ENCODE peak calls at places on chromosomes 4 and X, in five cellular contexts. O, H, C, L and I are unnamed samples.
A peak's percentile ranks its signal among the peaks of the same experiment; 100 is the strongest.

GRCh38 chr4:41080964-41081363 is 133.4 kb downstream of the APBB2 start:
- DNase-seq in O (no peak), C (no peak), H (no peak), L (no peak), I (no peak)

GRCh38 chr4:82561745-82562552 is at the start of gene TMEM150C:
- DNase-seq in H (no peak), C (peak; percentile 42), O (peak; percentile 78), L (peak; percentile 62), I (peak; percentile 25)

GRCh38 chrX:29295987-29296680 is 708.9 kb downstream of the IL1RAPL1 start:
- DNase-seq in C (no peak), L (no peak), O (no peak), H (no peak), I (no peak)

GRCh38 chrX:28787206-28787605 is 200.0 kb downstream of the IL1RAPL1 start:
- DNase-seq in L (no peak), C (no peak), O (no peak), H (no peak), I (no peak)

GRCh38 chrX:72714471-72714916 is 388 bp upstream of the PHKA1 start:
- DNase-seq in H (peak; percentile 10), L (peak; percentile 12), O (peak; percentile 85), C (peak; percentile 77), I (peak; percentile 64)

GRCh38 chrX:151084454-151084853 is 91.9 kb upstream of the GPR50 start:
- DNase-seq in H (no peak), L (no peak), O (no peak), C (no peak), I (no peak)

GRCh38 chr4:114435118-114435517 is 163.5 kb upstream of the UGT8 start:
- DNase-seq in O (no peak), L (no peak), H (no peak), C (no peak), I (no peak)

GRCh38 chr4:165986956-165987698 is 114.1 kb downstream of the TLL1 start:
- DNase-seq in O (peak; percentile 52), L (no peak), C (no peak), H (no peak), I (no peak)

GRCh38 chr4:118587946-118588345 is 97.2 kb upstream of the METTL14 start:
- DNase-seq in H (no peak), L (no peak), O (no peak), C (no peak), I (no peak)

GRCh38 chr4:139167774-139168444 is 9.1 kb downstream of the ELF2 start:
- DNase-seq in O (no peak), H (no peak), C (no peak), L (no peak), I (no peak)

GRCh38 chr4:145937021-145937861 is 1.4 kb downstream of the ZNF827 start:
- DNase-seq in O (peak; percentile 78), C (peak; percentile 65), L (peak; percentile 52), H (peak; percentile 55), I (peak; percentile 80)

GRCh38 chrX:49110417-49110816 is 13.1 kb downstream of the GPKOW start:
- DNase-seq in C (no peak), L (no peak), H (no peak), O (no peak), I (no peak)

GRCh38 chr4:848803-849477 is 23.0 kb upstream of the CPLX1 start:
- DNase-seq in H (no peak), O (no peak), L (no peak), C (peak; percentile 6), I (no peak)

GRCh38 chr4:173766231-173766630 is 236.2 kb upstream of the HAND2 start:
- DNase-seq in O (no peak), L (no peak), C (no peak), H (no peak), I (no peak)

GRCh38 chr4:17272154-17272553 is 239.7 kb downstream of the QDPR start:
- DNase-seq in O (no peak), L (no peak), H (no peak), C (no peak), I (no peak)

GRCh38 chrX:110734894-110735541 is 60.6 kb downstream of the CHRDL1 start:
- DNase-seq in L (no peak), O (peak; percentile 34), C (no peak), H (no peak), I (no peak)

GRCh38 chrX:84189125-84189524 is 1.1 kb upstream of the RPS6KA6 start:
- DNase-seq in C (no peak), H (no peak), O (peak; percentile 9), L (no peak), I (no peak)

GRCh38 chr4:82282875-82283274 is 90.9 kb downstream of the HNRNPD start:
- DNase-seq in L (no peak), H (no peak), O (no peak), C (no peak), I (no peak)

GRCh38 chr4:168723020-168723419 is 226.2 kb downstream of the PALLD start:
- DNase-seq in H (no peak), C (no peak), O (no peak), L (no peak), I (no peak)

GRCh38 chr4:109562457-109563237 is 2.6 kb downstream of the MCUB start:
- DNase-seq in O (peak; percentile 67), C (no peak), H (peak; percentile 57), L (no peak), I (no peak)

GRCh38 chrX:45472968-45473367 is 272.3 kb upstream of the DIPK2B start:
- DNase-seq in L (no peak), C (no peak), O (no peak), H (no peak), I (no peak)

GRCh38 chr4:42646013-42646784 is 10.7 kb downstream of the ATP8A1 start:
- DNase-seq in C (no peak), H (no peak), O (no peak), L (no peak), I (no peak)

GRCh38 chrX:134886201-134886600 is 104.6 kb upstream of the SMIM10 start:
- DNase-seq in O (peak; percentile 69), C (no peak), L (no peak), H (peak; percentile 12), I (no peak)

GRCh38 chr4:43103048-43103447 is 210.5 kb downstream of the GRXCR1 start:
- DNase-seq in C (no peak), H (no peak), O (no peak), L (no peak), I (no peak)

GRCh38 chr4:1539132-1539755 is 133.0 kb upstream of the NKX1-1 start:
- DNase-seq in C (peak; percentile 8), L (no peak), H (no peak), O (no peak), I (no peak)

GRCh38 chr4:86014599-86014998 is 345.3 kb downstream of the MAPK10 start:
- DNase-seq in H (no peak), L (no peak), O (no peak), C (no peak), I (no peak)

GRCh38 chr4:82780398-82781231 is 18.0 kb downstream of the SCD5 start:
- DNase-seq in O (peak; percentile 97), L (no peak), H (no peak), C (peak; percentile 80), I (peak; percentile 81)

GRCh38 chr4:69881173-69881773 is 21.3 kb upstream of the SULT1E1 start:
- DNase-seq in H (peak; percentile 18), C (peak; percentile 12), L (no peak), O (peak; percentile 70), I (peak; percentile 10)

GRCh38 chrX:152904151-152905080 is 6.5 kb downstream of the ZNF185 start:
- DNase-seq in C (no peak), O (peak; percentile 54), H (peak; percentile 50), L (peak; percentile 34), I (no peak)

GRCh38 chr4:152448806-152449205 is 87.1 kb downstream of the FBXW7 start:
- DNase-seq in C (no peak), H (no peak), L (no peak), O (peak; percentile 26), I (no peak)

GRCh38 chrX:138745215-138745614 is 33.7 kb upstream of the FGF13 start:
- DNase-seq in O (peak; percentile 19), C (no peak), L (peak; percentile 30), H (no peak), I (no peak)